ENCODE peak calls at places on chromosomes 6 and 20, in six cellular contexts. H is GM12878, E is K562, Y is transverse colon, Q is H1, K is sigmoid colon. V is an unnamed sample. For H3K9me3, the result is how much of the 10 kb centered on the place peaks cover.

GRCh38 chr6:108174371-108175175 is 8.8 kb downstream of the NR2E1 start:
- DNase-seq in H (no peak), E (no peak), Y (no peak), Q (no peak), K (no peak), V (no peak)

GRCh38 chr6:27630727-27631613 is 158.1 kb upstream of the ZNF184 start:
- DNase-seq in H (peak), E (peak), Y (peak), Q (peak), K (no peak), V (peak)

GRCh38 chr20:34948030-34948429 is 7.6 kb downstream of the GSS start:
- DNase-seq in H (no peak), E (no peak), Y (no peak), Q (no peak), K (no peak), V (no peak)

GRCh38 chr6:56593801-56594318 is 48.8 kb downstream of the DST start:
- DNase-seq in H (peak), E (no peak), Y (no peak), Q (no peak), K (no peak), V (no peak)

GRCh38 chr20:25057234-25058050 is 497 bp downstream of the ACSS1 start:
- DNase-seq in H (no peak), E (peak), Y (peak), Q (no peak), K (peak), V (no peak)

GRCh38 chr20:1509237-1509636 is 18.0 kb upstream of the SIRPB2 start:
- DNase-seq in H (no peak), E (no peak), Y (no peak), Q (no peak), K (no peak), V (peak)

GRCh38 chr6:1552296-1552761 is 57.4 kb upstream of the FOXC1 start:
- DNase-seq in H (no peak), E (peak), Y (no peak), Q (no peak), K (no peak), V (no peak)

GRCh38 chr20:19275630-19276071 is 63.2 kb downstream of the SLC24A3 start:
- DNase-seq in H (no peak), E (no peak), Y (peak), Q (no peak), K (peak), V (no peak)

GRCh38 chr20:36118372-36118771 is 36.2 kb upstream of the EPB41L1 start:
- DNase-seq in H (no peak), E (no peak), Y (no peak), Q (no peak), K (no peak), V (no peak)

GRCh38 chr20:16424780-16425179 is 148.5 kb downstream of the KIF16B start:
- DNase-seq in H (no peak), E (no peak), Y (no peak), Q (no peak), K (no peak), V (no peak)

GRCh38 chr20:36399147-36399968 is 93.2 kb downstream of the DLGAP4 start:
- DNase-seq in H (no peak), E (peak), Y (peak), Q (peak), K (no peak), V (peak)

GRCh38 chr6:104187616-104188015 is 672.1 kb downstream of the HACE1 start:
- DNase-seq in H (no peak), E (no peak), Y (no peak), Q (no peak), K (no peak), V (no peak)

GRCh38 chr20:41362748-41363140 is 3.9 kb downstream of the EMILIN3 start:
- DNase-seq in H (no peak), E (no peak), Y (no peak), Q (no peak), K (no peak), V (no peak)
- TF ChIP-seq POLR2AphosphoS5 in H (no peak), E (no peak), Y (no peak), Q (no peak), K (no peak), V (no peak)

GRCh38 chr20:56223352-56223751 is 25.2 kb upstream of the MC3R start:
- DNase-seq in H (no peak), E (no peak), Y (no peak), Q (no peak), K (no peak), V (no peak)

GRCh38 chr20:56222201-56222600 is 26.3 kb upstream of the MC3R start:
- DNase-seq in H (no peak), E (no peak), Y (no peak), Q (no peak), K (no peak), V (no peak)

GRCh38 chr20:56222945-56223344 is 25.6 kb upstream of the MC3R start:
- DNase-seq in H (no peak), E (no peak), Y (no peak), Q (no peak), K (no peak), V (no peak)

GRCh38 chr20:56215115-56215514 is 33.4 kb upstream of the MC3R start:
- DNase-seq in H (no peak), E (no peak), Y (no peak), Q (no peak), K (no peak), V (no peak)

GRCh38 chr20:56217820-56218219 is 30.7 kb upstream of the MC3R start:
- DNase-seq in H (no peak), E (no peak), Y (no peak), Q (no peak), K (no peak), V (no peak)
- H3K9me3 ChIP-seq in H (under half), E (under half), Y (under half), Q (half or more), K (under half), V (under half)

DNA sequence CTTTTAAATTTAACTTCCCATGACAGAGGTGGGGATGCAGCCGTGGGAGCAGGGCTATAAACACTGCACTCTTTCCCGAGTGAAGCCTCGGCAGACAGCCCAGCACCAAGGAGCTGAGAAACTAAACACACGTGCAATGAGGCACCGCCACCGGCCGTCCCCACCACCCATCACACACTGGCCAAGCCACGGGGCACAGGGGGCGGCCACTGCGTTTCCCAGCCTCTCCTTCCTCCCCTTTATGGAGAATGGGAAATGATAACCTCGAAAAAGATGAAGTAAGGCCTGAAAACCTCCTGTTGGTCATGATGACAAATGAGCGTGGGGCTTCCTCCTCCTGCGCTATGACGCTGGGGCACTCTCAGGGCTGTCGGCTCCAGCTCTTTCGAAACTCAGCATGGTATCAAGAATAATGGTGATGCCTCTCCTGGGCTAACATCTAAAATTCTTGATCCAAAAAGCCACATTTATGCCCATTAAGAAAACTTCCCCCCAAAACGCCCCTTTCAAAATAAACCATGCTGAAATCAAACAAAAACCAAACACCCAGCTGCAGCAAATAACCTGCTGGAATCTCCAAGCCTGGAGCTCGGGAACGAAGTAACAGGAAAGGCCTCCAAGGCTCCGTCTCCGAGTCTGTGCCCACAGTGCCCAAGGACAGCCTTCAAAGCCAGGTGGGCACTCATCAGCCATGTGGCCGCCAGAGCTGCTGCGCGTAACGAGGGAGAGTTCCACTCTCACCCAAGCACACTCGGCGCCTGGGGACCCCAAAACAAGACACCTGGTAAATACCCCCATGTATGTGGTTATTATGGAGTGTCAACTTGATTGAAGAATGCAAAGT is 50.0 kb downstream of the TAF4 start:
- DNase-seq in H (no peak), E (no peak), Y (no peak), Q (no peak), K (no peak), V (no peak)
- TF ChIP-seq POLR2AphosphoS5 in H (no peak), E (no peak), Y (no peak), Q (no peak), K (no peak), V (no peak)

GRCh38 chr20:42254673-42255072 is 636.5 kb upstream of the CHD6 start:
- DNase-seq in H (no peak), E (no peak), Y (no peak), Q (no peak), K (no peak), V (no peak)

GRCh38 chr20:42259389-42259788 is 641.2 kb upstream of the CHD6 start:
- DNase-seq in H (no peak), E (no peak), Y (no peak), Q (no peak), K (no peak), V (no peak)

GRCh38 chr20:42258568-42258967 is 640.4 kb upstream of the CHD6 start:
- DNase-seq in H (no peak), E (no peak), Y (no peak), Q (no peak), K (no peak), V (no peak)

GRCh38 chr20:42260216-42260615 is 642.0 kb upstream of the CHD6 start:
- DNase-seq in H (no peak), E (no peak), Y (no peak), Q (no peak), K (no peak), V (no peak)

GRCh38 chr20:42255820-42256219 is 637.6 kb upstream of the CHD6 start:
- DNase-seq in H (no peak), E (no peak), Y (no peak), Q (no peak), K (no peak), V (no peak)
- H3K9me3 ChIP-seq in H (under half), E (under half), Y (under half), Q (under half), K (under half), V (under half)

GRCh38 chr6:135996668-135997067 is 145.2 kb downstream of the PDE7B start:
- DNase-seq in H (no peak), E (no peak), Y (no peak), Q (no peak), K (no peak), V (no peak)

GRCh38 chr6:135992739-135993138 is 141.2 kb downstream of the PDE7B start:
- DNase-seq in H (no peak), E (no peak), Y (no peak), Q (no peak), K (no peak), V (no peak)

GRCh38 chr6:135999393-135999792 is 147.9 kb downstream of the PDE7B start:
- DNase-seq in H (no peak), E (no peak), Y (no peak), Q (no peak), K (no peak), V (no peak)

GRCh38 chr6:135993321-135993720 is 141.8 kb downstream of the PDE7B start:
- DNase-seq in H (no peak), E (no peak), Y (no peak), Q (no peak), K (no peak), V (no peak)

GRCh38 chr6:135995160-135995898 is 143.8 kb downstream of the PDE7B start:
- DNase-seq in H (no peak), E (no peak), Y (no peak), Q (no peak), K (no peak), V (peak)
- TF ChIP-seq POLR2AphosphoS5 in H (no peak), E (no peak), Y (no peak), Q (no peak), K (no peak), V (no peak)

GRCh38 chr20:29443819-29444218 is 1813.6 kb upstream of the DEFB115 start:
- DNase-seq in H (peak), E (no peak), Y (no peak), Q (no peak), K (no peak), V (no peak)
- H3K9me3 ChIP-seq in H (under half), E (under half), Y (under half), Q (half or more), K (under half), V (under half)

DNA sequence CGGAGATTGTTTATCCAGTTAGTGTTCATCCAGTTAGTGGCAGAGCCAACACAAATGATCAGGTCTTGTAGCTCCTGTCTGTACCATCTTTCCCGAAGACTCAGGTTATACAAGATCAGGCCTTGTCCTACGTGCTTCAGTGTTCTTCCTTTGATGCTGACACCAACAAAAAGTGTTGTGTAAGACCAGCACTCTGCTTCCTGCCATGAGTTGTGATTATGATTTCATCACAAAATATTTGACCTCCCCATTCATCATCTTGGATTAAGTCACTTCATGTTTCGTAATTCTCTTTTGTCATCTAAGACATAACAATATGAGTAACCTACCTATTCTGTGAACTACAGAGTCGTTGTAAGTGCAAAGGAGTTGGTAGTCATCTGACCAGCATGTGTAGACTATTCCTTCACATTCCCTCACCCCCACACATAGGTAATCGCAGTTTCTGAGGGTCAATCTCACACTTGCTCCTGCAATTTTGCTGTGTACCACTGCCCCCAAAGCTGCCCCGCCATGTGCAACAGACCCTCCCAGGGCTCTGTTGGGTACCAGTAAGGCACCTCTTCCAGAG is 135.6 kb upstream of the SLC22A23 start:
- DNase-seq in H (no peak), E (no peak), Y (no peak), Q (no peak), K (no peak), V (peak)
- TF ChIP-seq POLR2AphosphoS5 in H (no peak), E (no peak), Y (peak), Q (no peak), K (peak), V (no peak)

GRCh38 chr6:168341280-168341679 is 21.7 kb upstream of the DACT2 start:
- DNase-seq in H (no peak), E (no peak), Y (no peak), Q (no peak), K (no peak), V (no peak)

GRCh38 chr6:168340819-168341218 is 21.2 kb upstream of the DACT2 start:
- DNase-seq in H (no peak), E (no peak), Y (no peak), Q (no peak), K (no peak), V (no peak)

GRCh38 chr6:168344338-168344737 is 24.8 kb upstream of the DACT2 start:
- DNase-seq in H (no peak), E (no peak), Y (no peak), Q (no peak), K (no peak), V (no peak)

GRCh38 chr6:168343239-168344167 is 23.9 kb upstream of the DACT2 start:
- DNase-seq in H (no peak), E (no peak), Y (no peak), Q (no peak), K (no peak), V (no peak)

DNA sequence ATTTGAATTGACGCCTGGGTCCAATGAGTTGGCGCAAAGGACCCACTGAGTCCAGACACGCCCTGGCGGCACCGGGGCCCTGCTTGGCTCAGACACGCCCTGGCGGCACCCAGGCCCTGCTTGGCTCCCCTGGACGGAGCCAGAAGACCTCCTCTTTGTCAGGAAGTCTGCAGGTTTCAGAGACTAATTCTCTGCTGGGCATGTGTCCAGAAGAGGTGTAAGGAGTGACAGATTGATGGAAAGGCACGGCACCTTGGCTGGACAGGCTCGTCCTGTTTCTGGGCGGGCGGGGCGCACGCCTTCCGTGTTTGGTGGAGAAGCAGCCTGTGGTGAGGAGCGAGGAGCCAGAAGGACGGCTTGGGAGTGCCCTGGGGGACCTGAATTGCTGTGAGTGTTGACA is 23.0 kb upstream of the DACT2 start:
- DNase-seq in H (no peak), E (no peak), Y (peak), Q (no peak), K (no peak), V (no peak)
- H3K9me3 ChIP-seq in H (under half), E (under half), Y (under half), Q (under half), K (under half), V (under half)

GRCh38 chr6:130937942-130938604 is 110.9 kb downstream of the SMLR1 start:
- DNase-seq in H (no peak), E (no peak), Y (no peak), Q (no peak), K (no peak), V (no peak)
- TF ChIP-seq POLR2AphosphoS5 in H (no peak), E (no peak), Y (no peak), Q (no peak), K (no peak), V (no peak)